ENCODE peak calls at places on chromosomes 3 and 15, in six cellular contexts. G is HCT116, A is HepG2, H is K562, O is SK-N-SH, E is GM12878. M is an unnamed sample.

GRCh38 chr3:122676759-122677158 is 3.9 kb upstream of the PARP14 start:
- DNase-seq in A (no peak), O (peak), G (no peak), E (no peak), H (no peak), M (no peak)

GRCh38 chr3:10242182-10243065 is 5.8 kb upstream of the TATDN2 start:
- DNase-seq in O (no peak), G (no peak), E (no peak), A (no peak), H (no peak), M (no peak)

GRCh38 chr3:111639316-111639715 is 44.2 kb upstream of the ZBED2 start:
- DNase-seq in A (no peak), O (no peak), E (no peak), G (no peak), H (no peak), M (no peak)

GRCh38 chr15:70493787-70494514 is 269.4 kb downstream of the UACA start:
- DNase-seq in A (peak), H (no peak), G (no peak), O (no peak), E (no peak), M (no peak)

GRCh38 chr15:77582763-77583162 is 49.9 kb downstream of the LINGO1 start:
- DNase-seq in A (no peak), G (no peak), E (no peak), O (no peak), H (no peak), M (no peak)

GRCh38 chr3:48716508-48716981 is 476 bp downstream of the IP6K2 start:
- DNase-seq in H (peak), O (peak), G (no peak), E (no peak), A (no peak), M (no peak)

GRCh38 chr15:63970723-63971426 is 75.4 kb downstream of the DAPK2 start:
- DNase-seq in G (no peak), H (no peak), A (no peak), E (peak), O (no peak), M (no peak)

GRCh38 chr3:19543212-19543841 is 390.7 kb downstream of the EFHB start:
- DNase-seq in O (peak), H (no peak), G (peak), A (peak), E (peak), M (peak)

GRCh38 chr3:11134794-11135193 is 19.5 kb upstream of the HRH1 start:
- DNase-seq in H (no peak), E (no peak), O (no peak), A (no peak), G (no peak), M (no peak)

DNA sequence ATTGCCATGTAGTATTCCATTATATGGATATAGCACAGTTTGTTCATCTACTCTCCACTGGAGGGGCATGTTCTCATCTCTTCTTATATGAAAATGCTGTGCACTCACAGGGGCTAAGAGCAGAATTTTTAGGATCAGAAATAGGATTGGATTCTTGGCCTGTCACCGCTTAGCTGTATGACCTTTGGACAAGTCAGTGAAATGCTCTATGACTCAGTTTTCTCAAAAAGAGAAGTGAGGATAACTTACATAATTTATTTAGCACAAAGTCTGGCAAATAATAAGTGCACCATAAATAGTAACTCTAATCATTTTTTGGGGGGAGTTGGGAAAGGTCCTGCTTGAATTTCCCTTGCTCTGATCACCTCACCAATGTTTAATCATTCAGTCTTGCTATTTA is 103.7 kb upstream of the LRIG1 start:
- DNase-seq in O (no peak), G (no peak), H (no peak), A (no peak), E (no peak), M (no peak)
- TF ChIP-seq YY1 in O (no peak), G (no peak), H (no peak), A (no peak), E (no peak), M (no peak)

GRCh38 chr15:85750807-85751730 is 43.7 kb downstream of the KLHL25 start:
- DNase-seq in E (no peak), A (no peak), G (no peak), H (no peak), O (no peak), M (peak)
- TF ChIP-seq YY1 in E (no peak), A (no peak), G (no peak), H (no peak), O (no peak), M (no peak)

DNA sequence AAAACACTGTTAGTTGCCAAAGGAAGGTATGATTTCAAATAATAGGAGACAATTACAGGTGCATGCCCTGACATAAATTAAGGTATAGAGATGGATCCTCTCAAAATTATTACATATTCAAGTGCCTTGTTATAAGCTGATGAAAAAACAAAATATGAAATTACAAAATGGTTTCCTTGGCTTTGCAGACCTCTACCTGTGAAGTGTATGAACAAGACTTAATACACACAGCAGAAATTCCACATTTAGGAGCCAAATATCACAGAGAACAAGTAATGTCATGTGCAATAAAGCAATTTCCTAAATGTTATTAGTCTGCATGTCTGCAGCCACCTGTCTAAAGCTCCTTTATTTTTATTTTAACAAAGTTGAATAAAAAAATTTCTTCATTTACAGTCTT is 151.5 kb downstream of the ALCAM start:
- DNase-seq in H (no peak), O (no peak), A (no peak), E (no peak), G (no peak), M (no peak)
- TF ChIP-seq YY1 in H (no peak), O (no peak), A (no peak), E (no peak), G (no peak), M (no peak)

DNA sequence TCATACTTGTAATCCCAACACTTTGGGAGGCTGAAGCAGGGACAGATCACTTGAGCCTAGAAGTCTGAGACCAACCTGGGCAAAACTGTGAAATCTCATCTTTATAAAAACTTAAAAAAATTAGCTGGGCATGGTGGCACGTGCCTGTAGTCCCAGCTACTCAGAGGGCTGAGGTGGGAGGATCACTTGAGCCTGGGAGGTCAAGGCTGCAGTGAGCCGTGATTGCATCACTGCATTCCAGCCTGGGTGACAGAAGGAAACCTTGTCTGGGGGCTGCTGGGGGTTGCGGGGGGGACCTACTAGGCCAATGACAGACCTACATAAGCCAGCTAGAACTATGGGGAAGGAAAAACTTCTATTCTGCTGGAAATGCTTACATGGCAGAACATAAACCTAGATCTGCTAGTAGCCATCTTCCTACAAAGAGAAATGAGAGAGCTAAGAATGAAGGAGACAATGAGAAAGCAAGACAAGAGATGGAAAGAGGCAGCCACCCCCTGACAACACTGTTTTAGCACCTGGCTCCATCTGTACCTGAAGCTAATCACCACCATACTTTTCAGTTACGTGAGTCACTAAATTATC is 23.9 kb downstream of the FOXP1 start:
- DNase-seq in O (no peak), E (no peak), A (peak), H (no peak), G (no peak), M (no peak)
- TF ChIP-seq YY1 in O (no peak), E (no peak), A (no peak), H (no peak), G (no peak), M (no peak)

DNA sequence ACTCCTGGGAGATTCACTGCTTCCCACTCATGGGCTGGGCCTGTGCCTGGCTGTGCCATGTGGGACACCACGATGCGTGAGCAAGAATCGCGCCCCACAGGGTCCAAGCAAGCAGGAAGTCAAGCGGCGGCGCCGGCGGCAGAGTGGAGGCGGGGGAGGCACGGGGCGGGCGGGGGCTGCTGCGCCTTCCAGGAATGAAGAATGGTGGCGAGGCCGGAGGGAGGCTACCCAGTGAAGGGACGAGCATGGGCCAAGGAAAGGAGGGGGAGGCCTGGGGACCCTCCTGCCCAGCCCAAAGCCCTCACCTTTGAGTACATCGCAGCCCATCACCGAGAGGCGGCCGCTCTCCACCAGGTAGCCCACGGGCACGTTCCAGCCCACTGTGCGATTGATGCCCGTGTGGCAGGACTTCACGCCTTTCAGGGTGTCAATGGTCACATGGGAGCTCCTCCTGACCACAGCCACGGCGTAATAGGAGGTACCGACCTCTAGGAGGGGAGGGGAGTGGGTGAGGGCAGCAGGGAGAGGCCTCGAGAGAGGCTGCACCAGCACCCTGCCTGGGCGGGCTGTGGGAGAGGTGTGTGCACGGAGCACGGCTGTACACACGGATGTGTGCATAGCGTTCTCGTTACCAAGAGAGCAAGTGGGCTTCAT is 5.5 kb downstream of the MELTF start:
- DNase-seq in E (no peak), A (no peak), O (no peak), G (no peak), H (no peak), M (no peak)
- TF ChIP-seq YY1 in E (no peak), A (no peak), O (no peak), G (no peak), H (no peak), M (no peak)

GRCh38 chr3:38153986-38154608 is 11.2 kb upstream of the OXSR1 start:
- DNase-seq in E (no peak), O (no peak), H (no peak), A (no peak), G (no peak), M (no peak)
- TF ChIP-seq YY1 in E (no peak), O (no peak), H (no peak), A (no peak), G (no peak), M (no peak)

DNA sequence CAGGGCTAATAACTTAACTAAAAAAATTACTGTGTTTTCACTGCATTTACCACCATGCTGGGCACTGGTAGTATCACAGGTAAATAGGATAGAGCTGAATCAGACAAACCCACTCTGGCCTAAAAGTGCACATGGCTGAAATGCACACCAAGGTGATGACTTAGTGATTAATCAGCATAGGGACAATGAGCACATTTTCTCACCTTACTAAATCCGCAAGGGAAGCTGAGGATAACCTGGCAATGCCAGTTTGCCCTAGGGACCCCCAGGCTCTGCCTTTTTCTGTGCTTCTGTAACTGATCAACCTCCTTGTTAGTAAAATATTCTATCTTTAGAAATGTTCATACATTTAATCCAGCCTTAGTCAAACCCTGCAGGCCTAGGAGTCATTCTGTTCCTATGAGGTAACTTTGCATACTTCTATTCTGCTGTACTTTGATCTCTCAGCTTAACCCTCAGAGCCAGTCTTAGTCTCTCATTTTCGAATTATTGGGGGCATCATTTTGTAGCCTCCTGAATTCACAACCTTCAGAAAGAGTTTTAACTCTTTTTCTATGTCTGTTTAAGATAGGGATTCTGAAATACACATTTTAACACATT is 562.9 kb upstream of the KCNMB2 start:
- DNase-seq in G (no peak), E (no peak), A (no peak), O (no peak), H (no peak), M (no peak)
- TF ChIP-seq YY1 in G (no peak), E (no peak), A (no peak), O (no peak), H (no peak), M (no peak)